ENCODE peak calls at places on chromosomes 4 and X, in six cellular contexts. Y, D, W, Z, A and O are unnamed samples.

GRCh38 chrX:44299177-44299576 is 44.3 kb downstream of the EFHC2 start:
- DNase-seq in Y (no peak), D (no peak), W (no peak), Z (no peak), A (no peak), O (no peak)

GRCh38 chr4:168796362-168797106 is 213.5 kb downstream of the CBR4 start:
- DNase-seq in Y (no peak), D (no peak), W (no peak), Z (no peak), A (no peak), O (no peak)

GRCh38 chr4:5784960-5785611 is 74.1 kb downstream of the EVC start:
- DNase-seq in Y (no peak), D (no peak), W (no peak), Z (no peak), A (no peak), O (peak)

GRCh38 chr4:3410401-3411135 is 31.2 kb upstream of the HGFAC start:
- DNase-seq in Y (no peak), D (no peak), W (no peak), Z (no peak), A (no peak), O (peak)

GRCh38 chr4:24001945-24002640 is 112.2 kb upstream of the PPARGC1A start:
- DNase-seq in Y (no peak), D (no peak), W (no peak), Z (no peak), A (no peak), O (no peak)

GRCh38 chr4:6128221-6128871 is 72.0 kb downstream of the JAKMIP1 start:
- DNase-seq in Y (no peak), D (no peak), W (no peak), Z (no peak), A (peak), O (no peak)

GRCh38 chr4:151553874-151554273 is 144.9 kb downstream of the FHIP1A start:
- DNase-seq in Y (no peak), D (no peak), W (no peak), Z (no peak), A (no peak), O (no peak)

GRCh38 chr4:59570850-59571476 is 1629.2 kb upstream of the ADGRL3 start:
- DNase-seq in Y (no peak), D (no peak), W (no peak), Z (no peak), A (no peak), O (no peak)

GRCh38 chrX:153725039-153725831 is 579 bp downstream of the ABCD1 start:
- DNase-seq in Y (no peak), D (no peak), W (no peak), Z (no peak), A (no peak), O (peak)

GRCh38 chr4:181819951-181820350 is 423.3 kb upstream of the TENM3 start:
- DNase-seq in Y (no peak), D (no peak), W (no peak), Z (no peak), A (no peak), O (no peak)

GRCh38 chr4:75800972-75801371 is 76.6 kb downstream of the USO1 start:
- DNase-seq in Y (no peak), D (no peak), W (no peak), Z (no peak), A (no peak), O (no peak)

GRCh38 chrX:6226646-6227444 is 1.8 kb downstream of the NLGN4X start:
- DNase-seq in Y (peak), D (no peak), W (no peak), Z (no peak), A (no peak), O (peak)

GRCh38 chrX:84161641-84162040 is 26.4 kb downstream of the RPS6KA6 start:
- DNase-seq in Y (no peak), D (no peak), W (no peak), Z (no peak), A (no peak), O (no peak)